ENCODE peak calls at places on chromosomes 2 and 18, in ten cellular contexts. H, L, D, X, O, K, F, N, P and M are unnamed samples. For H3K4me1 and H3K9me3, the result is how much of the 10 kb centered on the place peaks cover.

GRCh38 chr18:80056095-80056494 is 21.9 kb downstream of the RBFA start:
- DNase-seq in O (no peak), X (no peak), K (no peak), D (no peak), F (no peak), H (no peak), P (no peak), N (no peak), L (no peak), M (no peak)

GRCh38 chr2:36780231-36780808 is 83.8 kb downstream of the VIT start:
- DNase-seq in D (no peak), X (no peak), N (peak), O (no peak), P (no peak), F (peak), K (no peak), H (no peak), L (peak), M (no peak)

GRCh38 chr2:132547089-132547687 is 122.8 kb downstream of the LYPD1 start:
- DNase-seq in F (peak), N (peak), P (no peak), X (peak), K (peak), O (no peak), D (no peak), H (peak), L (peak), M (no peak)

GRCh38 chr18:77022116-77022515 is 110.5 kb downstream of the MBP start:
- DNase-seq in O (no peak), P (no peak), X (no peak), L (no peak), N (no peak), H (no peak), D (no peak), K (no peak), F (no peak), M (no peak)

GRCh38 chr2:211354481-211354880 is 798.1 kb downstream of the CPS1 start:
- DNase-seq in P (no peak), O (no peak), X (no peak), N (no peak), H (no peak), K (no peak), L (no peak), F (peak), D (no peak), M (no peak)

GRCh38 chr18:70452501-70452900 is 163.7 kb downstream of the SOCS6 start:
- DNase-seq in X (no peak), N (no peak), H (no peak), L (no peak), O (no peak), K (no peak), D (no peak), F (no peak), P (no peak), M (no peak)

GRCh38 chr2:136135924-136136906 is 18.3 kb upstream of the CXCR4 start:
- DNase-seq in F (no peak), X (no peak), P (no peak), K (no peak), N (no peak), O (no peak), D (peak), H (peak), L (peak), M (no peak)

GRCh38 chr2:226031078-226031937 is 631.8 kb downstream of the NYAP2 start:
- DNase-seq in L (peak), K (peak), D (no peak), X (peak), F (peak), H (peak), O (no peak), N (peak), P (peak), M (peak)

GRCh38 chr18:57627488-57627887 is 5.9 kb upstream of the NARS1 start:
- DNase-seq in H (no peak), P (no peak), D (no peak), K (no peak), L (peak), N (no peak), O (no peak), X (no peak), F (peak), M (no peak)

GRCh38 chr2:206256711-206257110 is 17.8 kb upstream of the ZDBF2 start:
- DNase-seq in N (no peak), O (no peak), K (no peak), H (no peak), P (no peak), L (no peak), D (no peak), F (no peak), X (no peak), M (no peak)

GRCh38 chr18:37327063-37327577 is 238.5 kb downstream of the CELF4 start:
- DNase-seq in L (no peak), X (no peak), D (no peak), P (no peak), N (no peak), K (no peak), H (no peak), O (no peak), F (peak), M (no peak)

GRCh38 chr18:74652392-74652988 is 54.8 kb downstream of the ZNF407 start:
- DNase-seq in N (peak), H (no peak), L (peak), D (no peak), O (no peak), K (no peak), F (peak), P (no peak), X (no peak), M (no peak)

GRCh38 chr2:108412995-108413726 is 35.4 kb downstream of the SULT1C4 start:
- DNase-seq in F (peak), D (no peak), P (no peak), X (no peak), H (no peak), K (no peak), L (peak), O (no peak), N (peak), M (no peak)

GRCh38 chr2:2116657-2117056 is 214.4 kb downstream of the MYT1L start:
- DNase-seq in X (peak), L (no peak), F (no peak), O (no peak), N (no peak), D (no peak), P (no peak), H (no peak), K (no peak), M (no peak)

GRCh38 chr2:37856101-37856751 is 68.9 kb upstream of the RMDN2 start:
- DNase-seq in N (no peak), P (no peak), O (no peak), X (peak), H (no peak), D (no peak), K (no peak), F (no peak), L (no peak), M (peak)

DNA sequence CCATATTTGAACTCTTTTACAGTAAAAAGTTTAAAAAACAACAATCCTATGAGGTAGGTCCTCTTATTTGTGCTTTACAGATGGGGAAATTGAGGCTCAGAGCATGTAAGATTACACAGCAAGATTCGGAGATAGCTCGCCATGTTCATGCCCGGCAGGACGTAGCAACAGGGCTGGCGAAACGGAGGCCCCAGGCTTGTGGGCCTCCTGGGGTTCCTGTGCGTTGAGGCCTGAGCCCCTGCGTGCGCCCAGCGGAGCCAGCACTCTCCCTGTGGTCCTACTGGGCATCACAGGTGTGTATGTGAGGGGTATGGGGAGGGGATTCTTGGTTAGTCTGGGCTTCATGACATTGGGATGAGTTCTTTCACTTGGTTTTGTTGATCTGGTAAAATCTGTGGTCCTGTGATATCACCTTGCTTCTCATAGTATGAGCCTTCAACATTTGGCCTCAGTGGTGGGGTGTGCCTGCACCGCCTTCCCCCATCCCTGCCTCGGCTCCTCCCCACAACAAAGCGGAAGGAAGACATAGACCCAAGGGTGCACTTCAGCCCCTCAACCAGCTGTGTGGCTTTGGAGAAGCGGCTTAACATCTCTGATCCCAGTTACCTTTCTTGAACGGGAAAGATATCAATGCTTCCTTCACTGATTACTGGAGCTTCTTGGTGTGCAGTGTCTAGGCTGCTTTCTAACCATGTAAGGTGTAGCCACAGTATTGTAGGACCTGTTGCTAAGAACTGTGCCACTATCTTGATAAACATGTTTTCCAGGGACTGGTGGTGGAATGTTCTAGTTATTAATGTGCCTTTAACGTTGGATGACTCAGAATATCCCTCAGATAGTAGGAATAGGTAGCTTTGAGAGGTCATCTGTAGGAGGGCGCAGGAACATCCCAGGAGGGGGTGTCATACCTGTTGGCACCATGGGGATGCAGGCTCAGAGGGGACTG is 37.2 kb downstream of the HPCAL1 start:
- DNase-seq in P (no peak), D (no peak), N (no peak), L (no peak), H (no peak), F (peak), O (no peak), X (no peak), K (no peak), M (no peak)
- H3K4me1 ChIP-seq in P (under half), D (under half), N (half or more), L (under half), H (under half), F (under half), O (under half), X (under half), K (under half), M (under half)

GRCh38 chr2:558879-559278 is 118.3 kb downstream of the TMEM18 start:
- DNase-seq in K (no peak), X (no peak), L (no peak), O (no peak), F (no peak), N (no peak), P (no peak), H (no peak), D (no peak), M (no peak)

GRCh38 chr2:564471-565181 is 112.6 kb downstream of the TMEM18 start:
- DNase-seq in X (no peak), O (no peak), K (no peak), L (no peak), P (no peak), H (no peak), F (no peak), N (no peak), D (no peak), M (no peak)

GRCh38 chr2:566379-567313 is 110.6 kb downstream of the TMEM18 start:
- DNase-seq in P (no peak), O (no peak), H (no peak), D (no peak), L (no peak), N (no peak), F (no peak), X (no peak), K (peak), M (no peak)

GRCh38 chr2:563512-563911 is 113.7 kb downstream of the TMEM18 start:
- DNase-seq in D (no peak), F (no peak), K (no peak), P (no peak), X (no peak), L (no peak), N (no peak), H (no peak), O (no peak), M (no peak)

GRCh38 chr2:562391-563364 is 114.5 kb downstream of the TMEM18 start:
- DNase-seq in L (no peak), P (no peak), H (no peak), X (no peak), N (no peak), O (no peak), D (no peak), K (no peak), F (no peak), M (no peak)
- H3K9me3 ChIP-seq in L (under half), P (under half), H (under half), X (under half), N (under half), O (under half), D (under half), K (under half), F (under half), M (under half)

GRCh38 chr2:45885111-45885685 is 233.7 kb downstream of the PRKCE start:
- DNase-seq in O (no peak), L (peak), K (no peak), N (no peak), F (no peak), D (no peak), H (no peak), X (no peak), P (no peak), M (no peak)

GRCh38 chr2:45882707-45883106 is 231.2 kb downstream of the PRKCE start:
- DNase-seq in L (peak), P (peak), D (no peak), F (no peak), K (peak), N (no peak), H (no peak), X (peak), O (no peak), M (no peak)

GRCh38 chr2:45881970-45882581 is 230.6 kb downstream of the PRKCE start:
- DNase-seq in F (no peak), L (no peak), D (no peak), O (no peak), P (no peak), K (no peak), H (no peak), X (no peak), N (no peak), M (no peak)

GRCh38 chr2:45883601-45884000 is 232.1 kb downstream of the PRKCE start:
- DNase-seq in P (no peak), N (no peak), K (no peak), X (no peak), D (no peak), O (no peak), H (no peak), F (no peak), L (no peak), M (no peak)

GRCh38 chr2:45884126-45884525 is 232.7 kb downstream of the PRKCE start:
- DNase-seq in O (no peak), F (no peak), P (no peak), K (no peak), D (no peak), L (no peak), N (no peak), X (no peak), H (no peak), M (no peak)
- H3K4me3 ChIP-seq in O (no peak), F (no peak), P (no peak), K (no peak), D (no peak), L (no peak), N (no peak), X (no peak), H (no peak), M (no peak)

DNA sequence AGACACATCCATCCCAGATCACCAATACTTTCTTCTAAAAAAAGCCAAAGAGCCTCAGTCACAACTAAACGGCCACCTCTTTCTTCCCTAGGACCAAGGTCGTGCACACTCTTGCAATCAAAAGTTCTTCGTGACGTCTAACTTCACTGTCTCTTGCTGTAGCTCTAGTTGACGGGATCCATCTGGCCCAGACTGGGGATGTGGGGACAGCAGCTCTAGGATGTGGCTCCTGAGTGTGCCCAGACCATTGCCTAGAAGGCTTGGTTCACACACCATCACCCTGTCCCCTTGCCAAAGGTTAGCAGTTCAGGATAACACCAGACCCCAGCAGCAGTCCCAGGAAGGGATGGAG is 98.2 kb downstream of the TNS1 start:
- DNase-seq in K (no peak), N (no peak), X (no peak), F (no peak), L (no peak), D (no peak), H (no peak), O (no peak), P (peak), M (no peak)
- H3K4me1 ChIP-seq in K (half or more), N (under half), X (half or more), F (under half), L (under half), D (under half), H (half or more), O (half or more), P (half or more), M (half or more)

DNA sequence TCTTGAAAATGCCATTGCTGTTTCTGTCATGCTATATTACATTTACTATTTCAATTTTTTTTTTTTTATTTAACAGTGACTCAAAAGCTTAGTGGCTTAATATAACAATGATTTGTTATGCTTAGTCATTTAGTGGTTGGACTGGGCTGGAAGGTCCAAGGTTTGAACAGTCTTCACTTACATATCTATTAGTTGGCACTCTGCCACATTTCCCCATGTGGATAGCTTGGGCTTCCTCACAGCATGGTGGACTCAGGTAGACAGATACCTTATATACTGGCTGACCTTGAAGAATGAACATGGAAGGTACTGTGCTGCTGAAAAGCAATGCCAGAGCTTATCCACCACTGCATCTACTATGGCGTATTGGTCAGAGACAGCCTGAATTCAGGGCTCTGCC is 909.5 kb upstream of the SOX11 start:
- DNase-seq in N (no peak), H (no peak), P (no peak), F (peak), O (no peak), K (no peak), L (no peak), D (no peak), X (no peak), M (no peak)
- H3K9me3 ChIP-seq in N (under half), H (under half), P (under half), F (under half), O (under half), K (under half), L (under half), D (under half), X (under half), M (under half)

GRCh38 chr2:39492701-39493100 is 55.6 kb upstream of the MAP4K3 start:
- DNase-seq in L (no peak), K (no peak), P (no peak), X (no peak), F (no peak), H (no peak), D (no peak), N (no peak), O (no peak), M (no peak)
- H3K4me3 ChIP-seq in L (no peak), K (no peak), P (no peak), X (no peak), F (no peak), H (no peak), D (no peak), N (no peak), O (no peak), M (no peak)

GRCh38 chr2:65030481-65030880 is 25.7 kb upstream of the CEP68 start:
- DNase-seq in H (no peak), F (no peak), P (no peak), D (no peak), K (no peak), O (no peak), N (no peak), X (no peak), L (no peak), M (no peak)
- H3K4me1 ChIP-seq in H (under half), F (under half), P (under half), D (under half), K (under half), O (under half), N (under half), X (under half), L (under half), M (under half)